ENCODE peak calls at places on chromosomes 13 and 19, in four cellular contexts. T is naive B cell; U is cardiac muscle cell; N is stimulated activated CD8-positive, alpha-beta memory T cell treated with anti-CD3 and anti-CD28 coated beads, Interleukin-15, amount 100 ng/mL, for 4 hours. X is an unnamed sample.

GRCh38 chr19:7962644-7963268 is 19.3 kb upstream of the TIMM44 start:
- DNase-seq in U (no peak), N (no peak), T (no peak), X (no peak)

GRCh38 chr13:112451512-112452379 is 75.6 kb downstream of the SPACA7 start:
- DNase-seq in T (no peak), N (no peak), U (no peak), X (no peak)

GRCh38 chr13:70408865-70409264 is 300.6 kb upstream of the KLHL1 start:
- DNase-seq in T (no peak), N (no peak), U (no peak), X (no peak)

GRCh38 chr19:38183227-38183914 is 40.7 kb downstream of the DPF1 start:
- DNase-seq in N (no peak), T (no peak), U (peak; percentile 49), X (no peak)

GRCh38 chr19:49642488-49643035 is 553 bp downstream of the SCAF1 start:
- DNase-seq in T (no peak), N (no peak), U (no peak), X (no peak)

GRCh38 chr19:46756544-46756888 is 10.3 kb upstream of the STRN4 start:
- DNase-seq in T (no peak), N (no peak), U (no peak), X (no peak)

GRCh38 chr13:29901714-29902631 is 51.6 kb upstream of the UBL3 start:
- DNase-seq in U (peak; percentile 98), T (no peak), N (no peak), X (no peak)

GRCh38 chr13:76164290-76164689 is 528.2 kb downstream of the LMO7 start:
- DNase-seq in N (no peak), T (no peak), U (no peak), X (no peak)

GRCh38 chr19:41552558-41552957 is 23.4 kb upstream of the CEACAM21 start:
- DNase-seq in N (no peak), U (no peak), T (peak; percentile 64), X (peak; percentile 75)

GRCh38 chr19:5038631-5039271 is 69.8 kb downstream of the KDM4B start:
- DNase-seq in T (no peak), N (no peak), U (peak; percentile 34), X (no peak)

GRCh38 chr19:13784731-13785452 is 10.4 kb upstream of the ZSWIM4 start:
- DNase-seq in T (peak; percentile 56), N (peak; percentile 42), U (peak; percentile 80), X (peak; percentile 48)